ENCODE peak calls at places on chromosomes 4 and X, in eight cellular contexts. R, D, V, Q, J, F, S and T are unnamed samples.

GRCh38 chr4:111778543-111778942 is 366.7 kb upstream of the FAM241A start:
- DNase-seq in F (peak), J (peak), S (no peak), R (no peak), V (peak), Q (no peak), D (no peak), T (peak)

GRCh38 chrX:40644175-40644574 is 3.2 kb downstream of the CXorf38 start:
- DNase-seq in S (no peak), R (no peak), D (no peak), F (peak), V (no peak), Q (peak), J (no peak), T (peak)

GRCh38 chr4:103424853-103425252 is 226.7 kb upstream of the CENPE start:
- DNase-seq in F (no peak), V (no peak), D (no peak), S (no peak), R (no peak), Q (peak), J (peak), T (peak)

GRCh38 chr4:179472164-179472563 is 2029.9 kb upstream of the AGA start:
- DNase-seq in S (no peak), Q (no peak), V (no peak), D (no peak), R (no peak), J (no peak), F (no peak), T (no peak)

GRCh38 chr4:138875886-138876608 is 139.5 kb upstream of the NOCT start:
- DNase-seq in F (peak), R (peak), Q (peak), S (peak), V (no peak), D (no peak), J (peak), T (peak)

GRCh38 chrX:136047969-136048368 is 62.7 kb downstream of the SLC9A6 start:
- DNase-seq in S (no peak), V (no peak), Q (peak), J (no peak), F (peak), D (no peak), R (no peak), T (peak)

GRCh38 chr4:53132117-53132889 is 233.6 kb downstream of the SCFD2 start:
- DNase-seq in Q (peak), V (no peak), J (no peak), D (no peak), S (no peak), F (peak), R (no peak), T (no peak)

GRCh38 chr4:82555279-82555678 is 6.5 kb downstream of the TMEM150C start:
- DNase-seq in R (no peak), Q (no peak), F (no peak), J (no peak), V (no peak), S (no peak), D (no peak), T (no peak)

GRCh38 chr4:52751349-52751911 is at the start of gene ERVMER34-1:
- DNase-seq in R (peak), Q (peak), D (peak), F (peak), V (peak), S (no peak), J (peak), T (peak)

GRCh38 chrX:12901486-12901885 is 4.9 kb upstream of the TLR8 start:
- DNase-seq in F (peak), V (peak), D (peak), J (peak), R (peak), S (peak), Q (peak), T (peak)

GRCh38 chrX:150450519-150451177 is 87.5 kb downstream of the MAMLD1 start:
- DNase-seq in F (no peak), V (no peak), Q (no peak), J (no peak), S (no peak), R (peak), D (no peak), T (no peak)

GRCh38 chr4:111854494-111855087 is 290.7 kb upstream of the FAM241A start:
- DNase-seq in D (no peak), V (peak), J (peak), Q (peak), S (no peak), R (peak), F (peak), T (peak)

GRCh38 chr4:38759790-38760122 is 23.0 kb downstream of the TLR10 start:
- DNase-seq in V (no peak), D (no peak), F (no peak), S (no peak), R (no peak), Q (no peak), J (no peak), T (no peak)

GRCh38 chr4:68712207-68712606 is 41.8 kb upstream of the UGT2B15 start:
- DNase-seq in D (no peak), S (no peak), J (no peak), F (no peak), V (no peak), R (no peak), Q (no peak), T (no peak)

GRCh38 chr4:128570380-128570779 is 239.1 kb upstream of the JADE1 start:
- DNase-seq in J (peak), F (peak), V (no peak), R (peak), D (peak), S (no peak), Q (peak), T (peak)

GRCh38 chrX:71616672-71617529 is 1.4 kb downstream of the CXCR3 start:
- DNase-seq in D (no peak), R (no peak), J (no peak), Q (no peak), S (no peak), V (no peak), F (no peak), T (no peak)

GRCh38 chr4:168522371-168522770 is 25.5 kb downstream of the PALLD start:
- DNase-seq in Q (no peak), R (no peak), J (no peak), F (no peak), S (no peak), V (no peak), D (no peak), T (no peak)

GRCh38 chr4:183729430-183730328 is 70.6 kb downstream of the TRAPPC11 start:
- DNase-seq in Q (peak), J (peak), F (peak), S (no peak), D (no peak), R (peak), V (no peak), T (peak)

GRCh38 chrX:10813761-10814160 is 193.4 kb upstream of the MID1 start:
- DNase-seq in V (no peak), F (no peak), S (no peak), J (no peak), Q (no peak), R (no peak), D (no peak), T (peak)

GRCh38 chr4:15910150-15910945 is 28.2 kb downstream of the FGFBP1 start:
- DNase-seq in R (peak), D (no peak), Q (no peak), V (no peak), J (no peak), F (no peak), S (no peak), T (no peak)

GRCh38 chr4:142088906-142089305 is 452.5 kb downstream of the IL15 start:
- DNase-seq in V (no peak), R (no peak), S (no peak), Q (peak), F (peak), D (no peak), J (no peak), T (peak)

GRCh38 chrX:15269618-15270521 is at the start of gene ASB9:
- DNase-seq in V (peak), Q (peak), F (peak), D (peak), S (peak), J (peak), R (peak), T (peak)

GRCh38 chrX:39253551-39253950 is 452.3 kb downstream of the MID1IP1 start:
- DNase-seq in R (peak), Q (no peak), F (no peak), D (no peak), J (no peak), S (no peak), V (no peak), T (no peak)

GRCh38 chr4:181372014-181372413 is 871.2 kb upstream of the TENM3 start:
- DNase-seq in Q (no peak), R (no peak), V (no peak), D (no peak), S (no peak), F (no peak), J (no peak), T (no peak)

GRCh38 chr4:5704276-5704675 is 4.1 kb downstream of the EVC2 start:
- DNase-seq in F (no peak), J (no peak), Q (no peak), D (no peak), S (no peak), R (no peak), V (no peak), T (no peak)

GRCh38 chrX:153888344-153888743 is 2.4 kb upstream of the L1CAM start:
- DNase-seq in D (no peak), J (no peak), S (no peak), R (no peak), V (no peak), F (no peak), Q (no peak), T (no peak)

GRCh38 chrX:55159556-55159955 is 60.6 kb upstream of the PAGE5 start:
- DNase-seq in D (no peak), F (no peak), J (no peak), Q (no peak), S (no peak), V (no peak), R (no peak), T (no peak)
- H3K4me3 ChIP-seq in D (no peak), F (no peak), J (no peak), Q (no peak), S (no peak), V (peak), R (no peak), T (no peak)

GRCh38 chr4:154024097-154024496 is 235.2 kb upstream of the SFRP2 start:
- DNase-seq in D (no peak), F (no peak), V (peak), J (no peak), Q (peak), S (no peak), R (no peak), T (peak)
- TF ChIP-seq CTCF in D (no peak), F (no peak), V (no peak), J (no peak), Q (peak), S (peak), R (peak), T (peak)

GRCh38 chr4:186299291-186299690 is 33.3 kb downstream of the F11 start:
- DNase-seq in V (no peak), D (no peak), R (no peak), J (no peak), S (no peak), F (no peak), Q (no peak), T (no peak)

GRCh38 chr4:186297013-186297645 is 31.1 kb downstream of the F11 start:
- DNase-seq in J (peak), F (peak), R (peak), V (peak), S (peak), D (no peak), Q (peak), T (peak)

GRCh38 chr4:186296481-186296880 is 30.5 kb downstream of the F11 start:
- DNase-seq in Q (no peak), D (no peak), S (no peak), F (no peak), V (no peak), J (no peak), R (no peak), T (no peak)

GRCh38 chr4:186300659-186301377 is 34.8 kb downstream of the F11 start:
- DNase-seq in Q (no peak), D (no peak), F (no peak), R (no peak), J (no peak), S (no peak), V (no peak), T (no peak)

DNA sequence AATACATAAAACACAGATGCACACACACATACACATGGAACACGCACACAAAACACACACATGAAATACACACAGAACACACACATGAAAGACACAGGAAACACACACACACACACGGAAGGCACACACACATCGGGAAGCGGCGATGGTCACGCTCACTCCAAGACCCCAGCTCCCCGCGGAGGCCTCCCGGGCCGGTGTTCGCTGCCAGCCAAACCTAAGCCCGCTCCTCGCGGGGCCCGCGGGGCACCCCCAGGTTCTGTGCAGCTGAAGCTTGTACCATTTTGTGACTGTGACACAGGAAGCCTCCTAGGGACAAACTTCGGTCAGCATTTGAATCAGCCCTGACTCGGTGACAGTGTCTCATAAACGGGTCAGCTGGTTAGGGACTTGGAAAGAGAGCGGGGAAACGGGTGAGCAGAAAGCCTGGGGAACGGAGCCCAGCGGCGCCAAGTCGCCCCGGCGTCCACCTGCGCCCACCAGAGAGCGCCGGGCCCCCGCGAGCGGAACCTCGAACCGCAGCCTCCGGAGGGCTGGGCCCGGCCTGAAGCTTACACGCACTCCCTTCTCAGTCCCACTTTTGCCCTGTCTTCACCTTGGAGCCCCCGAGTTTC is 32.2 kb downstream of the F11 start:
- DNase-seq in Q (no peak), F (no peak), S (no peak), J (no peak), D (no peak), V (no peak), R (no peak), T (no peak)
- H3K4me3 ChIP-seq in Q (no peak), F (no peak), S (no peak), J (no peak), D (no peak), V (no peak), R (no peak), T (no peak)

DNA sequence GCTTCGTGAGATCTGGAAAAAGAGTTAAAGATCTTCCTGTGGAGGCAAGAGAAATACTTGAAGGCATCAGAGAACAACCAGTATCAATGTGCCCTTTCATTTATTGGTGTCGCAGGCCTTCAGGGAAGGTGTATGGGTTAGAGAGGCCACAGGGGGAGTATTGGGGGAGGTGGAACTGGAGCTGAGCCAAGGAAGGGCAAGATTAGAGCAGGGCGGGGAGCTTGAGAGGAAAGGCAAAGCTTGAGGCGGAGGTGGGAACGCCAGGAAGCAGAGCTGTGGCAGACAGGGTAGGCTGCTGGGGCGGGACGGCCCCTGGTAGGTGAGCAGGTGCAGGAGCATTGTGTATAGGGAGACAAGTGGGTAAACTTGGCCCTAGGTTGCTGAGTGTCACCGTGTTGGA is 329.9 kb downstream of the ARHGAP10 start:
- DNase-seq in Q (no peak), J (no peak), V (no peak), R (no peak), S (no peak), D (no peak), F (no peak), T (no peak)
- TF ChIP-seq CTCF in Q (no peak), J (no peak), V (no peak), R (no peak), S (no peak), D (no peak), F (no peak), T (no peak)

GRCh38 chrX:129980043-129980442 is 2.4 kb upstream of the BCORL1 start:
- DNase-seq in Q (no peak), J (no peak), V (peak), F (no peak), R (no peak), D (peak), S (no peak), T (no peak)
- H3K4me3 ChIP-seq in Q (peak), J (no peak), V (peak), F (peak), R (no peak), D (no peak), S (no peak), T (no peak)